ENCODE peak calls at places on chromosomes 4 and X, in ten cellular contexts. O is GM12878, U is HCT116, X is IMR-90, S is GM23338, Z is GM23248, I is hepatocyte, M is H9, F is MM.1S, Q is Karpas-422. P is an unnamed sample. For H4K20me1 and H3K4me1, the result is how much of the 10 kb centered on the place peaks cover.

GRCh38 chr4:165873298-165874071 is 448 bp downstream of the TLL1 start:
- DNase-seq in O (no peak), U (no peak), X (no peak), S (peak), Z (peak), I (peak), M (peak), F (peak), Q (no peak), P (peak)

GRCh38 chr4:38820329-38821061 is 15.9 kb upstream of the TLR1 start:
- DNase-seq in O (peak), U (no peak), X (no peak), S (no peak), Z (no peak), I (no peak), M (no peak), F (no peak), Q (no peak), P (no peak)

GRCh38 chr4:15455290-15455689 is 14.4 kb upstream of the CC2D2A start:
- DNase-seq in O (no peak), U (no peak), X (peak), S (no peak), Z (peak), I (peak), M (no peak), F (no peak), Q (no peak), P (no peak)

GRCh38 chr4:41751325-41752061 is 3.0 kb upstream of the PHOX2B start:
- DNase-seq in O (no peak), U (no peak), X (no peak), S (peak), Z (no peak), I (no peak), M (peak), F (no peak), Q (no peak), P (peak)

GRCh38 chrX:150694738-150695410 is 1.7 kb downstream of the MTMR1 start:
- DNase-seq in O (no peak), U (no peak), X (no peak), S (no peak), Z (no peak), I (no peak), M (no peak), F (no peak), Q (peak), P (peak)

GRCh38 chr4:41067369-41067768 is 147.0 kb downstream of the APBB2 start:
- DNase-seq in O (no peak), U (no peak), X (peak), S (no peak), Z (peak), I (peak), M (no peak), F (no peak), Q (no peak), P (no peak)

GRCh38 chr4:183288955-183289354 is 31.1 kb downstream of the CLDN22 start:
- DNase-seq in O (no peak), U (no peak), X (no peak), S (peak), Z (no peak), I (no peak), M (no peak), F (no peak), Q (no peak), P (no peak)

GRCh38 chr4:144646523-144647094 is 653 bp downstream of the HHIP start:
- DNase-seq in O (no peak), U (no peak), X (no peak), S (peak), Z (peak), I (peak), M (peak), F (no peak), Q (no peak), P (peak)

GRCh38 chrX:50579955-50580354 is 109.3 kb upstream of the DGKK start:
- DNase-seq in O (peak), U (peak), X (peak), S (peak), Z (peak), I (peak), M (peak), F (peak), Q (peak), P (peak)

GRCh38 chr4:117429061-117429460 is 343.7 kb upstream of the TRAM1L1 start:
- DNase-seq in O (no peak), U (no peak), X (no peak), S (peak), Z (no peak), I (no peak), M (peak), F (no peak), Q (no peak), P (peak)

GRCh38 chr4:174318829-174319764 is 35.4 kb downstream of the CEP44 start:
- DNase-seq in O (no peak), U (peak), X (peak), S (peak), Z (peak), I (peak), M (no peak), F (peak), Q (peak), P (peak)

GRCh38 chrX:107025538-107025937 is 25.5 kb upstream of the MORC4 start:
- DNase-seq in O (no peak), U (peak), X (peak), S (peak), Z (peak), I (peak), M (no peak), F (peak), Q (peak), P (peak)

GRCh38 chrX:11687157-11687556 is 21.4 kb upstream of the ARHGAP6 start:
- DNase-seq in O (no peak), U (no peak), X (no peak), S (no peak), Z (no peak), I (no peak), M (no peak), F (no peak), Q (no peak), P (no peak)

GRCh38 chrX:44232100-44232499 is 111.4 kb downstream of the EFHC2 start:
- DNase-seq in O (no peak), U (no peak), X (no peak), S (no peak), Z (no peak), I (no peak), M (no peak), F (no peak), Q (no peak), P (no peak)

GRCh38 chrX:44228621-44229020 is 114.9 kb downstream of the EFHC2 start:
- DNase-seq in O (no peak), U (no peak), X (no peak), S (no peak), Z (no peak), I (peak), M (no peak), F (no peak), Q (peak), P (no peak)

GRCh38 chrX:44225667-44226066 is 117.8 kb downstream of the EFHC2 start:
- DNase-seq in O (no peak), U (no peak), X (no peak), S (no peak), Z (no peak), I (no peak), M (no peak), F (no peak), Q (no peak), P (no peak)

GRCh38 chrX:44224760-44225159 is 118.7 kb downstream of the EFHC2 start:
- DNase-seq in O (no peak), U (no peak), X (no peak), S (no peak), Z (no peak), I (no peak), M (no peak), F (no peak), Q (no peak), P (no peak)

GRCh38 chrX:44227981-44228380 is 115.5 kb downstream of the EFHC2 start:
- DNase-seq in O (no peak), U (no peak), X (no peak), S (peak), Z (peak), I (peak), M (peak), F (no peak), Q (no peak), P (no peak)
- H2AFZ ChIP-seq in O (no peak), U (no peak), X (no peak), S (peak), Z (peak), I (no peak), M (no peak), F (no peak), Q (no peak), P (peak)

DNA sequence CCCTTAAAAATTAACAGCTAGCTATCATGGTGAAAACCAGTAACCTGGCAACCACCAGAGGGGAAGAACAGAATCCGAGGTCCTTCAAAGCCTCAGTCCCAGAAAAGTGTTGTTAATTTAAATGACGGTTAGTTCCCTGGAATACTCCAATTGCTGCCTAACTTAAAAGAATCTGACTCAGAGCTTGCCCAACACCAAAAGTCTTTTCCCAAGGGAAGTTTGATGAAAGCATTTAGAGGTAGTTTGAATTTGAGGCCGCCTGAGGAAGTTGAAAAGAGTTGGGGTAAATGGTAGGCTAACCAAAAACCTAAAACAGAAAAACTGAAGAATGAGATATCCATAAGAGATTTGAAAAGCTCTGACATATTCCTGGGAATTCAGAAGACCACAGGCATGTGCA is 46.6 kb downstream of the IL13RA2 start:
- DNase-seq in O (no peak), U (no peak), X (no peak), S (peak), Z (peak), I (no peak), M (no peak), F (no peak), Q (no peak), P (no peak)
- H4K20me1 ChIP-seq in O (under half), U (under half), X (under half), S (under half), Z (under half), I (under half), M (under half), F (under half), Q (under half), P (under half)

DNA sequence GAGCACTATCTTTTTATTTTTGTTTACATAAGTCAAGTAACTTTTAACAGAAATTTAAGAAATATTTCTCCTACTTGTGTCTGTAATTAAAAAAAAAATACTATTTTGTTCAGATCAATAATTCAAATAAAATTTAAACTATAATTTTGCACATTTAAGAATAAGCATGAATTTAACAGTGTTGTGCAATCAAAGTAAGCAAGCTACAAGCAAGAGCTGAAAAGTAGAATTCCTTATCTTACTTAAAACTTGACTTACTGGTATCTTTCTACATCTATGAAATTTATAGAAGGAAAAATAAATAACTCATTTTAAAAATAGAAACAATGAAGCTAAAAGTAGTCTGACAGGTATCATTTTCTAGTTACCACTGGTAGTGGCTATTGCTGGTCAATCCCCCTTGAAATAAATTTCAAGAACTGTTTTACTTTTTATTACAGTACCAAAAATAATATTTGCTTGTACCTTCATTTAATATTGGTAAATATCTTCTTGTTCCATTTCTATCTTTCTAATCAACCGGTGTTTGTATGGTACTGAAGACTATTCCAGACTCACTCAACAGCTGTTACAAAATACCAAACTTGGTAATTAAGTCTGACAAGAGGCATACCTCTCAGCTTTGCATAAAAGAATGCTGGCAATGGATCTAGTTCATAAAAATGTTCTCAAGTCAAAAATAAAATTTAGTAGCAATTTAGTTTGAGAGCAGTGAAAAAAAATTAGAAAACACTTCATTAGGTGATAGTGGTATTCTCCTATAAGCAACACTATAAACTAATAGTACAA is 62.2 kb downstream of the NOCT start:
- DNase-seq in O (no peak), U (no peak), X (no peak), S (no peak), Z (no peak), I (no peak), M (no peak), F (no peak), Q (no peak), P (no peak)
- H3K4me1 ChIP-seq in O (under half), U (under half), X (under half), S (under half), Z (under half), I (under half), M (under half), F (under half), Q (half or more), P (under half)

GRCh38 chr4:98466868-98467599 is 191.4 kb downstream of the TSPAN5 start:
- DNase-seq in O (no peak), U (no peak), X (peak), S (no peak), Z (peak), I (no peak), M (no peak), F (no peak), Q (no peak), P (no peak)

GRCh38 chr4:98467627-98468072 is 190.8 kb downstream of the TSPAN5 start:
- DNase-seq in O (no peak), U (peak), X (peak), S (peak), Z (peak), I (peak), M (peak), F (peak), Q (peak), P (peak)

GRCh38 chr4:98470366-98470765 is 188.0 kb downstream of the TSPAN5 start:
- DNase-seq in O (no peak), U (no peak), X (no peak), S (no peak), Z (no peak), I (no peak), M (no peak), F (no peak), Q (no peak), P (no peak)

GRCh38 chr4:98469776-98470175 is 188.6 kb downstream of the TSPAN5 start:
- DNase-seq in O (no peak), U (no peak), X (peak), S (no peak), Z (peak), I (no peak), M (no peak), F (no peak), Q (no peak), P (no peak)

DNA sequence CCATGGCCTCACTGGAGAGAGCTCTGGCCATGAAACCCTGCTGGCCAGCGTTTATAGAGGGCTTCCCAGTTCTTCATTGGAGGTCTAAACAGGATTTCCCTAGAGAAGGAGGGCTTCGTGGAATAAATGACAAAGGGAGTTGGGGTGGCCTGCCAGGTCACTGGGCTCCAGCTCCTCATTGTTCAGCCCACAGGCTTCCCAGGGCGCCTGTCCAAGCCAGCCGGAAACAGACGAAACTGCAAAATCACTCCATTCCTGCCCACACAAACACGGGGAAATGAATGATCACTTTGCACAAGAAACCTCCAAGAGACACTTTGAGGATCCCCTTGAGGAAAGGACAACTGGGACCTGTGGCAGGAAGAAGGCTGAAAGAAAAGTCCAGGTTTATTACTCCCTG is 189.7 kb downstream of the TSPAN5 start:
- DNase-seq in O (no peak), U (no peak), X (peak), S (no peak), Z (peak), I (no peak), M (no peak), F (no peak), Q (no peak), P (peak)
- H2AFZ ChIP-seq in O (no peak), U (no peak), X (peak), S (no peak), Z (peak), I (no peak), M (no peak), F (no peak), Q (no peak), P (no peak)

GRCh38 chr4:77074961-77075855 is 581 bp downstream of the CCNI start:
- DNase-seq in O (no peak), U (no peak), X (peak), S (peak), Z (peak), I (peak), M (peak), F (peak), Q (peak), P (peak)
- H4K20me1 ChIP-seq in O (under half), U (under half), X (under half), S (under half), Z (under half), I (under half), M (under half), F (under half), Q (under half), P (under half)